ENCODE peak calls at places on chromosomes 7 and 10, in five cellular contexts. One of them, this sample, is unnamed.

GRCh38 chr7:26191233-26191973 is 9.1 kb downstream of the HNRNPA2B1 start:
- DNase-seq in dorsolateral prefrontal cortex: no peak
- DNase-seq in AG04450: no peak
- DNase-seq in mammary epithelial cell: no peak
- DNase-seq in stomach: no peak
- DNase-seq in this sample: no peak

GRCh38 chr7:6162331-6162620 is 110.1 kb downstream of the CYTH3 start:
- DNase-seq in dorsolateral prefrontal cortex: no peak
- DNase-seq in AG04450: no peak
- DNase-seq in mammary epithelial cell: no peak
- DNase-seq in stomach: no peak
- DNase-seq in this sample: no peak

GRCh38 chr7:104328970-104329825 is 795 bp downstream of the LHFPL3 start:
- DNase-seq in dorsolateral prefrontal cortex: no peak
- DNase-seq in AG04450: no peak
- DNase-seq in mammary epithelial cell: no peak
- DNase-seq in stomach: no peak
- DNase-seq in this sample: peak

GRCh38 chr7:113087278-113087998 is 811 bp upstream of the GPR85 start:
- DNase-seq in dorsolateral prefrontal cortex: no peak
- DNase-seq in AG04450: peak
- DNase-seq in mammary epithelial cell: no peak
- DNase-seq in stomach: no peak
- DNase-seq in this sample: no peak

GRCh38 chr10:130560079-130560478 is 423.9 kb downstream of the GLRX3 start:
- DNase-seq in dorsolateral prefrontal cortex: no peak
- DNase-seq in AG04450: no peak
- DNase-seq in mammary epithelial cell: no peak
- DNase-seq in stomach: no peak
- DNase-seq in this sample: no peak

GRCh38 chr10:104297697-104298660 is 29.0 kb downstream of the GSTO2 start:
- DNase-seq in dorsolateral prefrontal cortex: no peak
- DNase-seq in AG04450: no peak
- DNase-seq in mammary epithelial cell: no peak
- DNase-seq in stomach: no peak
- DNase-seq in this sample: no peak

GRCh38 chr7:155983176-155983815 is 171.0 kb upstream of the SHH start:
- DNase-seq in dorsolateral prefrontal cortex: no peak
- DNase-seq in AG04450: no peak
- DNase-seq in mammary epithelial cell: no peak
- DNase-seq in stomach: peak
- DNase-seq in this sample: no peak

GRCh38 chr7:85686410-85687181 is 499.7 kb upstream of the SEMA3D start:
- DNase-seq in dorsolateral prefrontal cortex: no peak
- DNase-seq in AG04450: no peak
- DNase-seq in mammary epithelial cell: no peak
- DNase-seq in stomach: no peak
- DNase-seq in this sample: no peak

GRCh38 chr10:94287331-94287730 is 75.4 kb downstream of the NOC3L start:
- DNase-seq in dorsolateral prefrontal cortex: no peak
- DNase-seq in AG04450: no peak
- DNase-seq in mammary epithelial cell: no peak
- DNase-seq in stomach: no peak
- DNase-seq in this sample: no peak

GRCh38 chr10:8586504-8586903 is 532.0 kb downstream of the GATA3 start:
- DNase-seq in dorsolateral prefrontal cortex: no peak
- DNase-seq in AG04450: no peak
- DNase-seq in mammary epithelial cell: peak
- DNase-seq in stomach: no peak
- DNase-seq in this sample: no peak

GRCh38 chr10:33483124-33483794 is 148.8 kb upstream of the NRP1 start:
- DNase-seq in dorsolateral prefrontal cortex: no peak
- DNase-seq in AG04450: no peak
- DNase-seq in mammary epithelial cell: no peak
- DNase-seq in stomach: no peak
- DNase-seq in this sample: no peak

GRCh38 chr10:33485276-33485675 is 150.8 kb upstream of the NRP1 start:
- DNase-seq in dorsolateral prefrontal cortex: no peak
- DNase-seq in AG04450: no peak
- DNase-seq in mammary epithelial cell: no peak
- DNase-seq in stomach: no peak
- DNase-seq in this sample: no peak

GRCh38 chr10:33484787-33485186 is 150.3 kb upstream of the NRP1 start:
- DNase-seq in dorsolateral prefrontal cortex: no peak
- DNase-seq in AG04450: no peak
- DNase-seq in mammary epithelial cell: no peak
- DNase-seq in stomach: no peak
- DNase-seq in this sample: no peak

GRCh38 chr10:33489606-33490176 is 155.2 kb upstream of the NRP1 start:
- DNase-seq in dorsolateral prefrontal cortex: no peak
- DNase-seq in AG04450: no peak
- DNase-seq in mammary epithelial cell: no peak
- DNase-seq in stomach: no peak
- DNase-seq in this sample: no peak

DNA sequence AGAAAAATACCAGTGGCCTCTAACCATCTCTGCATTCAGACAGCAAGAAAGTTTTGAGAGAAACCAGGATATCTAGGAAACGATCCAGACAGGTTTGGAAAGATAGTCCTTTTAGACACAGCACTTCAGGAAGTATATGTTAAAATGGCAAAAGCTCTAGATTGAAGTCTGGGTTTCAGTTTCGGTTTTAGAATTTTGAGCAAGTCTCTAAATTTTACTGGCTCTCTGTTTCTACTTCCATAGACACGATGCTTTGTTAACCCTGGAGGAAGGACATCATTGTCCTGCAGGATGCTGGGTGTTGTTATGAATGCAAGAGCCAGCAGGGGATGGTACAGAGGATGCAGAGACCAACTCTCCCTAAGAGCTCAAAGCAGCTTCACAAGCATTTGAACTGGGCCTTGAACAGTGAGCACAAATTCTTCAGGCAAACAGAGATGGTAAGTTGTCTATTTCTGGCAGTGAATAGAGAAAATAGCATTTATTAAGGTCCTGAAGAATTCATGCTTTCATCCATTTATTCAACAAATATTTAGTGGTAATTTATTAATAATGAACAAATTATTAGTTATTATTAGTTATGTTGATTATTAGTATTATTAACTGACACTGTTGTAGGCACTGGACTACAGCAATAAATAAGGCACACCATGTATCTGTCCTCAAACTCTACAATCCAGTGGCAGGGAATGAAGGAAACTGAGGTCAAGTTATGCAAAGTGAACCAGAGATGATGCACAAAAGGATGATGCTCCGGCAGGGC is 152.7 kb upstream of the NRP1 start:
- DNase-seq in dorsolateral prefrontal cortex: no peak
- DNase-seq in AG04450: no peak
- DNase-seq in mammary epithelial cell: no peak
- DNase-seq in stomach: no peak
- DNase-seq in this sample: no peak
- TF ChIP-seq CTCF in dorsolateral prefrontal cortex: no peak
- TF ChIP-seq CTCF in AG04450: peak
- TF ChIP-seq CTCF in mammary epithelial cell: peak
- TF ChIP-seq CTCF in stomach: no peak
- TF ChIP-seq CTCF in this sample: no peak

GRCh38 chr7:4960363-4960762 is 1.4 kb upstream of the MMD2 start:
- DNase-seq in dorsolateral prefrontal cortex: no peak
- DNase-seq in AG04450: no peak
- DNase-seq in mammary epithelial cell: no peak
- DNase-seq in stomach: no peak
- DNase-seq in this sample: no peak
- TF ChIP-seq CTCF in dorsolateral prefrontal cortex: peak
- TF ChIP-seq CTCF in AG04450: no peak
- TF ChIP-seq CTCF in mammary epithelial cell: peak
- TF ChIP-seq CTCF in stomach: no peak
- TF ChIP-seq CTCF in this sample: no peak

DNA sequence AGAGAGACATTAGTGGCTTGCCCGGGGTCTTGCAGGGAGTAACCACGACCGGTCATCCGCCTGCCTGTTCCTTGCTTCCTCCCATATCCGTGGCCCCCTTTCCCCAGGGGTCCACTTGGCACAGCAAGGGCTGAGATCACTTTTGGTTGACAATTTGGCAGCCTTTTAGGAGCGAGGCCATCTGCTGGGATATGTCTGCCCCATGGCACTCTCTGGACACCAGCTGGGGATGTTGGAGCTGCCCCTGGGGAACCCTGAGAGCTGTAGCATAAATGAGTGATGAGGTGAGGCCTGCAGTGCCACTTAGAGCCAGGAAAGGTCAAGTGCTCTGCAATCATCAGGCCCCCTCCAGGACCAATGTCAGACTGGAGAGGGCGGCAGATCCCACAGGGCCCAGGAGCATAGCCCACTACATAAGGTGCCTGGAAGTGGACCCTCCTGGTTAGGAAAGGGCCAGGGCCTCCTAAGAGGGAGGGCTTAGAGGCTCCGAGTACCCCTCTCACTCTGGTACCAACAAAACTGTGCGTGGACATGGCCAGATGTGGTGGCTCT is 92.1 kb downstream of the HIP1 start:
- DNase-seq in dorsolateral prefrontal cortex: no peak
- DNase-seq in AG04450: no peak
- DNase-seq in mammary epithelial cell: no peak
- DNase-seq in stomach: no peak
- DNase-seq in this sample: no peak
- TF ChIP-seq CTCF in dorsolateral prefrontal cortex: no peak
- TF ChIP-seq CTCF in AG04450: no peak
- TF ChIP-seq CTCF in mammary epithelial cell: no peak
- TF ChIP-seq CTCF in stomach: no peak
- TF ChIP-seq CTCF in this sample: no peak

DNA sequence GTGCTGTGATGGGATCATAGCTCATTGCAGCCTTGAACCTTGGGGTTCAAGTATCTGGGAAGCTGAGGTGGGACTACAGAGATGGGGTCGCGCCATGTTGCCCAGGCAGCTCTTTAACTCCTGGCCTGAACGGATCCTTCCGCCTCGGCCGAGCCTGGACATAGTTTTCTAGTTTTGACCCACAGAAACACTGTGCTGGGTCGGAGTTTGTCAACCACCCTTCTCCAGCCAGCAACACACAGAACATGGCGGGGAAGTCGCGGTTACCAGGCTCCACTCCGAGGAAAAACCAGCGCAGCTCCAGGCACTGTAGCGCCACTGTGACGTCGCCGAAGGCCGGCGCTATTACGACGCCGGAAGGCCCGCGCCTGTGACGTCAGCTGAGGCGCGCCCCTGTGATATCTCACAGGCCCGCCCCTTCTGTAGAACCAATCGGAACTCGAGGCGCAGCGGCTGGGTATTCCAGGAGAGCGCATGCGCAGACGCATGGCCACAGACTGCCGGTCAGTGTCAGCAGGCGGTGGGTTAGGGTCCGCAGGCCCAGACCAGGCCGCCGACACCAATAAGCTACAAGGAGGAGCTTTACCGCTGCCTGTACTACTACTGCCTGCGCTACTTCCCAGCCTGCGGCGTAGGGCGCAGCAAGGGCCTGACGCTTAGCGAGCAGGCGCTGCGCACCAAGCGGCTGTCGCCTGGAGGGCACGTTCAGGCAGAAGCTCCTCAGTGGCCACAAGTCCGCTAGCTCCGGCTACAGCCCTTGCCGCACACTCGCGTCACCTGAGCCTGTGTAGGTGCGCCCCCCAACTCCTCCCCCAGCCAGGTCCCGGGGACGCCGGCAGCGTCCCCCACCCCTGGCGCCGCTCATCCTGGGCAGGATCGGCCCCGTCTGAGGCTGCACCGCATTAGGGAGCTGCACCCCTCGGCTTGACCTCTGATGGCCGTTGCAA is 135.2 kb upstream of the KCTD7 start:
- DNase-seq in dorsolateral prefrontal cortex: peak
- DNase-seq in AG04450: peak
- DNase-seq in mammary epithelial cell: peak
- DNase-seq in stomach: peak
- DNase-seq in this sample: peak
- TF ChIP-seq CTCF in dorsolateral prefrontal cortex: no peak
- TF ChIP-seq CTCF in AG04450: peak
- TF ChIP-seq CTCF in mammary epithelial cell: no peak
- TF ChIP-seq CTCF in stomach: no peak
- TF ChIP-seq CTCF in this sample: no peak

GRCh38 chr7:151398446-151399304 is 11.2 kb downstream of the WDR86 start:
- DNase-seq in dorsolateral prefrontal cortex: no peak
- DNase-seq in AG04450: no peak
- DNase-seq in mammary epithelial cell: no peak
- DNase-seq in stomach: no peak
- DNase-seq in this sample: no peak
- TF ChIP-seq CTCF in dorsolateral prefrontal cortex: no peak
- TF ChIP-seq CTCF in AG04450: no peak
- TF ChIP-seq CTCF in mammary epithelial cell: no peak
- TF ChIP-seq CTCF in stomach: no peak
- TF ChIP-seq CTCF in this sample: no peak

GRCh38 chr10:109977382-109977806 is 30.4 kb upstream of the ADD3 start:
- DNase-seq in dorsolateral prefrontal cortex: no peak
- DNase-seq in AG04450: no peak
- DNase-seq in mammary epithelial cell: no peak
- DNase-seq in stomach: peak
- DNase-seq in this sample: no peak

GRCh38 chr10:109979215-109979614 is 28.6 kb upstream of the ADD3 start:
- DNase-seq in dorsolateral prefrontal cortex: no peak
- DNase-seq in AG04450: no peak
- DNase-seq in mammary epithelial cell: no peak
- DNase-seq in stomach: no peak
- DNase-seq in this sample: no peak

GRCh38 chr10:109976657-109977056 is 31.1 kb upstream of the ADD3 start:
- DNase-seq in dorsolateral prefrontal cortex: no peak
- DNase-seq in AG04450: no peak
- DNase-seq in mammary epithelial cell: no peak
- DNase-seq in stomach: no peak
- DNase-seq in this sample: no peak

GRCh38 chr10:109981641-109982040 is 26.1 kb upstream of the ADD3 start:
- DNase-seq in dorsolateral prefrontal cortex: no peak
- DNase-seq in AG04450: no peak
- DNase-seq in mammary epithelial cell: no peak
- DNase-seq in stomach: no peak
- DNase-seq in this sample: no peak

GRCh38 chr10:109978481-109978880 is 29.3 kb upstream of the ADD3 start:
- DNase-seq in dorsolateral prefrontal cortex: no peak
- DNase-seq in AG04450: no peak
- DNase-seq in mammary epithelial cell: peak
- DNase-seq in stomach: peak
- DNase-seq in this sample: no peak
- TF ChIP-seq CTCF in dorsolateral prefrontal cortex: peak
- TF ChIP-seq CTCF in AG04450: peak
- TF ChIP-seq CTCF in mammary epithelial cell: peak
- TF ChIP-seq CTCF in stomach: no peak
- TF ChIP-seq CTCF in this sample: peak